ENCODE peak calls at places on chromosomes 1 and 21, in six cellular contexts. J is IMR-90, A is neuronal stem cell, D is H9, M is H1, G is mesenchymal stem cell. S is an unnamed sample. For H3K4me1, the result is how much of the 10 kb centered on the place peaks cover.

GRCh38 chr1:232308616-232309015 is 321.3 kb downstream of the SIPA1L2 start:
- DNase-seq in J (no peak), A (no peak), D (no peak), M (no peak), G (no peak), S (no peak)

GRCh38 chr1:192544983-192545393 is 30.6 kb upstream of the RGS1 start:
- DNase-seq in J (peak), A (no peak), D (no peak), M (no peak), G (peak), S (peak)

GRCh38 chr21:39003982-39004775 is 179.1 kb downstream of the PSMG1 start:
- DNase-seq in J (peak), A (no peak), D (no peak), M (no peak), G (peak), S (peak)

GRCh38 chr21:25895565-25896205 is 160.9 kb downstream of the GABPA start:
- DNase-seq in J (peak), A (no peak), D (no peak), M (no peak), G (peak), S (no peak)

GRCh38 chr1:19811206-19811851 is 3.8 kb downstream of the RNF186 start:
- DNase-seq in J (peak), A (no peak), D (peak), M (no peak), G (peak), S (peak)

GRCh38 chr1:225460021-225460736 is 32.3 kb upstream of the LBR start:
- DNase-seq in J (no peak), A (no peak), D (no peak), M (no peak), G (peak), S (no peak)

GRCh38 chr1:46613661-46614603 is 2.7 kb downstream of the MOB3C start:
- DNase-seq in J (peak), A (peak), D (peak), M (peak), G (peak), S (no peak)

GRCh38 chr1:172754609-172755008 is 95.7 kb downstream of the FASLG start:
- DNase-seq in J (no peak), A (no peak), D (no peak), M (no peak), G (no peak), S (no peak)

GRCh38 chr21:45252448-45252925 is 35.2 kb downstream of the POFUT2 start:
- DNase-seq in J (no peak), A (no peak), D (peak), M (no peak), G (no peak), S (no peak)

GRCh38 chr1:21669033-21669286 is 197 bp downstream of the RAP1GAP start:
- DNase-seq in J (no peak), A (no peak), D (no peak), M (no peak), G (no peak), S (no peak)

GRCh38 chr1:47513393-47513792 is 75.5 kb downstream of the FOXD2 start:
- DNase-seq in J (no peak), A (no peak), D (no peak), M (no peak), G (no peak), S (no peak)

GRCh38 chr1:205293350-205294074 is 28.0 kb downstream of the NUAK2 start:
- DNase-seq in J (no peak), A (no peak), D (peak), M (no peak), G (no peak), S (peak)

GRCh38 chr1:223771814-223772770 is 59.8 kb downstream of the CAPN2 start:
- DNase-seq in J (peak), A (no peak), D (peak), M (no peak), G (peak), S (peak)

GRCh38 chr1:28887418-28887834 is 26.9 kb upstream of the EPB41 start:
- DNase-seq in J (no peak), A (peak), D (no peak), M (no peak), G (peak), S (peak)

GRCh38 chr21:35138665-35139381 is 89.7 kb upstream of the RUNX1 start:
- DNase-seq in J (peak), A (no peak), D (no peak), M (no peak), G (peak), S (peak)

GRCh38 chr1:53574621-53575020 is 115.4 kb downstream of the DMRTB1 start:
- DNase-seq in J (no peak), A (no peak), D (no peak), M (no peak), G (no peak), S (no peak)

GRCh38 chr1:27455166-27455811 is 34.7 kb downstream of the WASF2 start:
- DNase-seq in J (no peak), A (no peak), D (no peak), M (no peak), G (no peak), S (no peak)

GRCh38 chr1:27447883-27448282 is 42.1 kb downstream of the WASF2 start:
- DNase-seq in J (no peak), A (no peak), D (no peak), M (no peak), G (no peak), S (no peak)

GRCh38 chr1:27454610-27455009 is 35.4 kb downstream of the WASF2 start:
- DNase-seq in J (no peak), A (no peak), D (no peak), M (no peak), G (no peak), S (no peak)

GRCh38 chr1:27448982-27449381 is 41.0 kb downstream of the WASF2 start:
- DNase-seq in J (no peak), A (no peak), D (no peak), M (no peak), G (no peak), S (no peak)

GRCh38 chr1:27451346-27451745 is 38.6 kb downstream of the WASF2 start:
- DNase-seq in J (no peak), A (no peak), D (no peak), M (no peak), G (no peak), S (no peak)
- H2BK120ac ChIP-seq in J (no peak), A (no peak), D (no peak), M (no peak), G (no peak), S (no peak)

DNA sequence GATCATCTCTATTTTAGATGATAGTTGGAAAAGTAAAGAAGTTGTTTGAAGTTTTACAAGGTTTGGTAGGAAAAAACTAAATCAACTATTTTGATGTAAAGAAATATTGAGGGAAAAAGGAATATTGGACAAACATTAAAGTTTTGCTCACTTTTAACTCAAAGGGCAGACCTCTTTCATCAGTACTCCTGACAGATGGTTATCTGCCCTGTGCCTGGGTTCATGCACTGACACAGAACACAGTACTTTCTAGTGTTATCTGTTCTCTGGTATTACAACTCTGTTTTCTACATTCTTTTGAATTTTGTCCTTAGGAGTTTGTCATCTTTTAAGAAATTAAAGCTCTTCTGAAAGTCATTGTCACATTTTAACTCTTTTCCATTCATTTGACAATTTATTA is 118.7 kb downstream of the POU2F1 start:
- DNase-seq in J (no peak), A (no peak), D (no peak), M (no peak), G (no peak), S (peak)
- H4K91ac ChIP-seq in J (no peak), A (no peak), D (no peak), M (no peak), G (no peak), S (no peak)

GRCh38 chr1:5713101-5713820 is 279.0 kb downstream of the NPHP4 start:
- DNase-seq in J (no peak), A (no peak), D (no peak), M (no peak), G (no peak), S (no peak)
- H3K4me1 ChIP-seq in J (under half), A (under half), D (under half), M (under half), G (under half), S (under half)

DNA sequence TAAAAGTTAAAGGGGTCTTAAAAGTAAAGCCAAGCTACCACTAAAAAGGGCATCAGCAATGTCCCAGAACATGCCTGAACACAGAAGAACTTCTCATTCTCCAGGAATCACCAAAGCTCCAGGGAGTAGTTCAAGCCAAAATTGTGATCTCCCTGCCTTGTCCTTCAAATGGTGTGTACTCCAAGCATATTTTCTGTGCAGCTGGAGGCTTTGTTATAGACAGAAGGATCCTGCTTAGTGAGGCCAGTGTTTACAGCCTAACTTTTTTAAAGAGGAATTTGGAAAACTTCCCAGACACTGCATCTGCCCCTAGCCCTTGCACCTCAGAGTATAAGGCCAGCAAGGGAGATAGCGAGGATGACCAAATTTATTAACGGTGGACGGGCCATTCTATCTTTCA is 249.9 kb downstream of the USH2A start:
- DNase-seq in J (peak), A (no peak), D (no peak), M (no peak), G (no peak), S (no peak)
- H2BK120ac ChIP-seq in J (no peak), A (no peak), D (no peak), M (no peak), G (no peak), S (no peak)

GRCh38 chr1:86084998-86085397 is 71.6 kb downstream of the COL24A1 start:
- DNase-seq in J (peak), A (no peak), D (no peak), M (no peak), G (no peak), S (no peak)

GRCh38 chr1:86082183-86082582 is 74.4 kb downstream of the COL24A1 start:
- DNase-seq in J (no peak), A (no peak), D (no peak), M (no peak), G (no peak), S (no peak)

GRCh38 chr1:86089765-86090164 is 66.8 kb downstream of the COL24A1 start:
- DNase-seq in J (no peak), A (no peak), D (no peak), M (no peak), G (no peak), S (no peak)

DNA sequence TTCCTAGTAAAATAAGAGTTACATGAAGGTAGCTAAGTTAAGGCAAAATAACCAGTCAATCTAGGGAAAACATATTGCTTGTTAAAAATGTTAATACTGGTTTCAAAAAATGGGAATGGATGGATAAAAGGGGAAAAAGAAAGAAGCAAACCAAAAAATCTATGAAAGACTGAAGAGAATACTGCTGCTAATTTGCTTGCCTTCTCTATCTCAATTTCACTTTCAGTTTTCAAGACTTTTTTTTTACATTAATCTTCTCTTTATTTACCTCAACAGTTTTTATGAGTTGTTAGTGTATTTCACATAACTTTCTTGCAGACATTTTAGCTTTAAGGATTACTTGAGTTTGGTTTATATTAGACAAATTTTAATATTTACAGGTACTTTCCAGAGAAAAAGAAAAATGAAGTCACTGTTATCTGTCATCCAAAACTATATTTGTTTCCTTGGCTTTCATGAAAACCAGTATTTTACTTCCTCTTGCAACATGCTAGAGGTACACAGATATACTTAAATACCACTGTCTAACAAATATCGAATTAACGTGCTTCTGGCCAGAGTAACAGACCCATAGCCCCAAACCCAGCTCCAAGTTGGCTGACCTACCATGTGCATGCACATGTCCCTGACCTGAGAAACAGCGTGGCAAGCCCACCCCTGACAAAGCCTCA is 70.7 kb downstream of the COL24A1 start:
- DNase-seq in J (no peak), A (no peak), D (no peak), M (no peak), G (no peak), S (no peak)
- H4K91ac ChIP-seq in J (peak), A (no peak), D (no peak), M (no peak), G (no peak), S (no peak)

GRCh38 chr1:106225406-106225805 is 831.1 kb upstream of the PRMT6 start:
- DNase-seq in J (no peak), A (no peak), D (no peak), M (no peak), G (no peak), S (no peak)
- H3K4me1 ChIP-seq in J (under half), A (under half), D (under half), M (under half), G (under half), S (under half)